ENCODE peak calls at places on chromosome 14, in six cellular contexts. F is transverse colon, W is ovary, A is stomach, B is endothelial cell of umbilical vein, N is body of pancreas. M is an unnamed sample.

GRCh38 chr14:23931705-23932314 is 21.8 kb upstream of the DHRS4 start:
- DNase-seq in W (no peak), F (no peak), A (no peak), N (no peak), B (no peak), M (no peak)

GRCh38 chr14:23590198-23590597 is 11.6 kb upstream of the JPH4 start:
- DNase-seq in A (no peak), W (no peak), N (no peak), F (no peak), B (no peak), M (no peak)

GRCh38 chr14:33914676-33915516 is 36.0 kb downstream of the EGLN3 start:
- DNase-seq in N (no peak), A (peak), F (no peak), B (peak), W (no peak), M (no peak)

GRCh38 chr14:77327111-77327510 is 6.3 kb downstream of the GSTZ1 start:
- DNase-seq in A (no peak), B (no peak), N (no peak), W (no peak), F (no peak), M (no peak)

GRCh38 chr14:92877757-92878431 is 45.1 kb upstream of the CHGA start:
- DNase-seq in B (peak), F (no peak), W (peak), A (no peak), N (peak), M (peak)

GRCh38 chr14:21199611-21200570 is 44.0 kb upstream of the OR5AU1 start:
- DNase-seq in B (no peak), A (no peak), F (no peak), N (no peak), W (no peak), M (no peak)

GRCh38 chr14:102525213-102526143 is 15.9 kb upstream of the ANKRD9 start:
- DNase-seq in A (no peak), W (no peak), B (no peak), N (peak), F (peak), M (no peak)

GRCh38 chr14:70919774-70920173 is 12.5 kb downstream of the PCNX1 start:
- DNase-seq in F (no peak), A (no peak), B (peak), W (no peak), N (no peak), M (no peak)

GRCh38 chr14:76720382-76720813 is 40.9 kb upstream of the VASH1 start:
- DNase-seq in W (peak), F (peak), B (peak), A (peak), N (peak), M (peak)

GRCh38 chr14:38958589-38958988 is 144.4 kb downstream of the SEC23A start:
- DNase-seq in B (peak), W (no peak), A (no peak), F (no peak), N (no peak), M (no peak)

GRCh38 chr14:106442857-106443256 is 916.5 kb downstream of the TMEM121 start:
- DNase-seq in F (no peak), W (no peak), N (no peak), A (no peak), B (no peak), M (no peak)

GRCh38 chr14:54342806-54343205 is 54.0 kb upstream of the CDKN3 start:
- DNase-seq in A (no peak), W (no peak), F (no peak), N (no peak), B (no peak), M (no peak)

GRCh38 chr14:92471919-92472318 is 41.7 kb upstream of the RIN3 start:
- DNase-seq in A (no peak), F (peak), W (no peak), N (no peak), B (peak), M (no peak)

GRCh38 chr14:93269341-93270068 is 62.4 kb downstream of the UBR7 start:
- DNase-seq in F (no peak), A (no peak), W (no peak), B (no peak), N (no peak), M (no peak)

GRCh38 chr14:51430079-51430478 is 190.0 kb downstream of the TMX1 start:
- DNase-seq in W (no peak), F (no peak), A (no peak), B (peak), N (no peak), M (no peak)

GRCh38 chr14:70887207-70888150 is 19.8 kb upstream of the PCNX1 start:
- DNase-seq in W (no peak), F (no peak), N (peak), A (no peak), B (no peak), M (no peak)

GRCh38 chr14:51704465-51705050 is 52.8 kb downstream of the FRMD6 start:
- DNase-seq in N (no peak), W (no peak), B (peak), F (no peak), A (no peak), M (no peak)

GRCh38 chr14:105475916-105476845 is 1.6 kb downstream of the CRIP2 start:
- DNase-seq in A (peak), F (no peak), W (peak), B (peak), N (peak), M (no peak)

GRCh38 chr14:103832046-103832445 is 15.3 kb downstream of the PPP1R13B start:
- DNase-seq in F (no peak), W (no peak), B (no peak), A (no peak), N (no peak), M (no peak)

GRCh38 chr14:79404874-79405273 is 806.4 kb downstream of the DIO2 start:
- DNase-seq in F (no peak), B (no peak), N (no peak), W (no peak), A (no peak), M (no peak)

GRCh38 chr14:104145826-104146642 is 7.6 kb downstream of the KIF26A start:
- DNase-seq in F (no peak), N (no peak), B (no peak), W (peak), A (no peak), M (no peak)

GRCh38 chr14:96177766-96178377 is 26.8 kb upstream of the BDKRB2 start:
- DNase-seq in N (no peak), W (no peak), B (no peak), A (no peak), F (no peak), M (peak)

GRCh38 chr14:38001501-38001900 is 206.2 kb upstream of the SSTR1 start:
- DNase-seq in N (no peak), F (no peak), A (no peak), B (no peak), W (no peak), M (no peak)

GRCh38 chr14:75540479-75540851 is 18.2 kb downstream of the BATF start:
- DNase-seq in F (no peak), A (no peak), N (no peak), B (no peak), W (no peak), M (no peak)

GRCh38 chr14:75539165-75539561 is 16.9 kb downstream of the BATF start:
- DNase-seq in N (no peak), W (no peak), B (no peak), A (no peak), F (no peak), M (no peak)

GRCh38 chr14:75542585-75543091 is 20.4 kb downstream of the BATF start:
- DNase-seq in A (peak), B (no peak), W (no peak), N (peak), F (peak), M (no peak)

GRCh38 chr14:75537071-75537470 is 14.8 kb downstream of the BATF start:
- DNase-seq in W (no peak), A (no peak), B (no peak), F (no peak), N (no peak), M (no peak)

GRCh38 chr14:75539562-75540478 is 17.6 kb downstream of the BATF start:
- DNase-seq in A (no peak), N (no peak), B (no peak), W (no peak), F (no peak), M (no peak)
- TF ChIP-seq POLR2A in A (no peak), N (no peak), B (no peak), W (no peak), F (no peak), M (no peak)

GRCh38 chr14:84965279-84965678 is 564.7 kb upstream of the FLRT2 start:
- DNase-seq in N (no peak), F (no peak), W (no peak), A (no peak), B (no peak), M (no peak)

GRCh38 chr14:84959796-84960515 is 570.0 kb upstream of the FLRT2 start:
- DNase-seq in F (no peak), W (no peak), A (no peak), N (no peak), B (peak), M (no peak)

GRCh38 chr14:84963518-84963917 is 566.4 kb upstream of the FLRT2 start:
- DNase-seq in W (no peak), A (no peak), B (peak), N (no peak), F (no peak), M (no peak)

GRCh38 chr14:84961637-84962036 is 568.3 kb upstream of the FLRT2 start:
- DNase-seq in W (no peak), A (no peak), F (no peak), B (no peak), N (peak), M (no peak)
- H3K4me3 ChIP-seq in W (no peak), A (no peak), F (no peak), B (no peak), N (no peak), M (no peak)

DNA sequence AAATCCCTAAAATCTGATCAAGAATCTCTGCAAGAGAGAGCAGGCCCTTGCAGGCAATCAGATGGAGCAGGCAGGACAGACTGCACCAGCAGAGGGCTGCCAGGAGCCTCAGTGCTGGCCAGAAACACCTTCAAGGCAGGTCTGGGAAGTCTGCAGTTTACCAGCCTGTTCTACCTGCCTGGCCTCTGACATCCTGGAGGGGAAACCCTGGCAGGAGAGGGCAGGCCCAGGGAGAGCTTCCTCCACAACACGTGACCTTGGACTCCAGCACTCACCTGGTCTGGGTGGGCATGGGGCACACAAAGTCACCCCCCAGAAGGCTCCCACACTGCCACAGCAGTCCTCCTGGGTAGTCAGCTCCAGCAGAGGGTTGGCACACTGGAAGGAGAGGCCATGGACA is 56.0 kb downstream of the ISCA2 start:
- DNase-seq in N (no peak), W (no peak), F (no peak), A (no peak), B (no peak), M (no peak)
- TF ChIP-seq CTCF in N (no peak), W (no peak), F (no peak), A (no peak), B (no peak), M (no peak)

DNA sequence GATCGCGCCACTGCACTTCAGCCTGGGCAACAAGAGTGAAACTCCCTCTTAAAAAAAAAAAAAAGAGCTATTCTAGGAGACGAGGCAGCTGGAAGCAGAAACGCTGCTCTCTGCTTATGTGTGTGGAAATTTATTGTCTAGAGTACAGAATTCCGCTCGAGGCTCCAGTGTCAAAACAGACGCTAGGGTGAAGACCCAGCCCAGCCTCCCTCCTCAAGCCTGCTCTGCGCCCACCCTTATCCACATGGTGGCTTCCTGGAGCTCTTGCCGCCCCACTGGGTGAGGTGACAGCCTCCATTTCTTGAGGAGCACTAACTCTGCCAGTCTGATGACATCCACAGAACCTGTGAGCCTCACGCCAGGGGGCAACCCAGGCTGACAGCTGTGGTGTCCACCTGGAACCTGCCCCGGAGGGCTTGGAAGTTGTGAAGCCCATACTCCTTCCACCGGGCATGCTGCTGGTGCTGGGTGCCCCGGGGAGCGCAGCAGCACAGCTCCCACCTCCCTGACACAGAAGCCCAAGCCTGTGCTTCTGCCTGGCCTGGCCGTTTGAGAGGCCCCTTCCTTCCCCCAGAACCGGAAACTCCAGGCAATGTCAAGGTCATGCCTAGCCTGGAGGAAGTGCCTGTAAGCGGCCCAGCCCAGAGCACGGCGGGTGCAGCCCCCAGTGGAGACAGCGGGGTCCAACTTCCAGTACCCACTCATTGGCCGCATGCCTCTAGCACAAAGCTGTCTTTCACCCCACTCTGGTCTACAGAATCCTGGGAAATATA is 49.4 kb upstream of the DLK1 start:
- DNase-seq in W (peak), B (no peak), A (no peak), N (no peak), F (no peak), M (peak)
- TF ChIP-seq POLR2A in W (peak), B (no peak), A (no peak), N (no peak), F (no peak), M (no peak)

DNA sequence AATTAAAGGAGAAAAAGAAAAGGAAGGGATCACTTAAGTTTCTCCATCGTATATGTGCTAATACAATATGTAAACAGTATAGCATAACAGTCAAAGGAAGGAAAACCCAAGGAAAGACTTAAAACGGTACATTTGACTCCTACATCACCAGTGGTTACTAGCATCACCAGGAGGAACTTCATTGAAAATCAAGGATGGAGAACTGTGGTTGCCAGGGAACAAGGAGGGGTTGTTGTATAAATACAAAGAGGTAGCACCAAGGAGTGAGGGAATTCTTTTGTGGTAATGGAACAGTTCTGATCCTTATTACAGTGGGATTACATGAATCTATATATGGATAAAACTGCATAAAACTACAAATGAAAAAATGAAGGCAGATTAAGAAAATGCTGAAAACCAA is 1.6 kb downstream of the ZFYVE26 start:
- DNase-seq in W (no peak), F (no peak), B (no peak), N (no peak), A (no peak), M (no peak)
- H3K4me3 ChIP-seq in W (no peak), F (no peak), B (no peak), N (no peak), A (no peak), M (no peak)

DNA sequence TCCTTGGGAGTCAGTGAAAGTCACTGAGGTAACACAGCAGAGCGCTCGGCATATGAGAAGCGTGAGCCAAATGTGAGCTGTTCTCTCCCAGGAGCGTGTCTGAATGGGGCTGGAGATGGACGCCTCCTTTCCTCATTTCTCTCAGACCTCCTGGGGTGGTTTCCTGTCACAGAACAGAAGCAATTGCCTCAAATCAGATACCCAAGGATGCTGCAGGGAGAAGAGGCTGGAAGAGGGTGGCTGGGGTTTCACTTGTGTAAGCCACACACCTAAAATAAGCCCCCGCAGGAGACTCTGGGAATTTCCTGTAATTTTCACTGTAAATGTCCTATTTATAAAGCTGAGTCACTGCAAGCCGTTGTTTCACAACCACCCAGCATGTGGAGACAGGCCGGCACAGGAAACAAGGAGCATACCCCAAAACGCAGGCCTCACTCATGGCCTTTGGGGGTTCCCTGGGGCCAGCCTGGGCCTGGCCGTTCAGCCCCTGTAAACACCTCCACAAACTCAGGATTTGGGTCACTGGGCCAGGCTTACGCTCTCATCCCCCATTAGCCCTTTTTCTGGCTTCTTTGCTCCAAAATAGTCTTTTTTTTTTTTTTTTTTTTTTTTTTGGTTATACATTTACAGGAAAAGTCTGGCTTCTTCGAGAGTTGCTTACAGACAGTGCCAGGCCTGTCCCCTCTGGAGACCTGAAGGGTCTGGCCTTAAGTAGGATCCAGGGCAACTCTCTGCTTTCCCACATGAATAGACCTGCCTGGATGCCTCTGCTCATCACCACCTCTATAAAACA is 55.3 kb downstream of the VCPKMT start:
- DNase-seq in A (no peak), B (peak), N (peak), W (peak), F (peak), M (peak)
- TF ChIP-seq CTCF in A (no peak), B (no peak), N (no peak), W (no peak), F (no peak), M (no peak)

GRCh38 chr14:61694830-61695694 is at the start of gene HIF1A:
- DNase-seq in N (peak), B (peak), A (peak), W (peak), F (peak), M (peak)
- TF ChIP-seq POLR2A in N (peak), B (peak), A (peak), W (peak), F (peak), M (peak)

GRCh38 chr14:58327019-58327418 is 28.7 kb downstream of the ARID4A start:
- DNase-seq in W (no peak), B (no peak), F (no peak), N (no peak), A (no peak), M (no peak)

GRCh38 chr14:58331111-58331510 is 32.8 kb downstream of the ARID4A start:
- DNase-seq in B (peak), N (peak), A (peak), F (peak), W (peak), M (peak)

GRCh38 chr14:58332514-58332913 is 34.2 kb downstream of the ARID4A start:
- DNase-seq in W (no peak), B (no peak), A (no peak), F (no peak), N (no peak), M (no peak)
- H3K4me3 ChIP-seq in W (no peak), B (no peak), A (no peak), F (no peak), N (no peak), M (no peak)

GRCh38 chr14:65783101-65783500 is 370.6 kb downstream of the FUT8 start:
- DNase-seq in W (no peak), F (no peak), B (no peak), N (no peak), A (no peak), M (no peak)
- TF ChIP-seq CTCF in W (no peak), F (no peak), B (no peak), N (no peak), A (no peak), M (no peak)

M was measured in gastrocnemius medialis.